ENCODE peak calls at places on chromosomes 4 and X, in ten cellular contexts. K is Calu3, C is WERI-Rb-1, Z is HCT116, D is heart left ventricle, O is H9, N is GM12865, P is neural progenitor cell, W is cardiac muscle cell, E is GM13977. X is an unnamed sample.

GRCh38 chr4:71125137-71125536 is 131.7 kb downstream of the DCK start:
- DNase-seq in K (no peak), C (no peak), Z (no peak), D (no peak), O (no peak), N (no peak), P (no peak), W (no peak), E (no peak), X (no peak)

GRCh38 chr4:48173055-48173991 is 39.3 kb upstream of the TXK start:
- DNase-seq in K (no peak), C (no peak), Z (peak; percentile 63), D (no peak), O (peak; percentile 36), N (peak; percentile 70), P (peak; percentile 2), W (no peak), E (no peak), X (no peak)

GRCh38 chr4:184857446-184858121 is 31.8 kb upstream of the ACSL1 start:
- DNase-seq in K (no peak), C (no peak), Z (no peak), D (no peak), O (no peak), N (no peak), P (no peak), W (no peak), E (no peak), X (no peak)

GRCh38 chr4:7224001-7224400 is 31.7 kb downstream of the SORCS2 start:
- DNase-seq in K (no peak), C (peak; percentile 82), Z (no peak), D (peak; percentile 2), O (no peak), N (no peak), P (no peak), W (no peak), E (no peak), X (no peak)

GRCh38 chr4:14908635-14909034 is 93.6 kb upstream of the CPEB2 start:
- DNase-seq in K (peak; percentile 22), C (no peak), Z (peak; percentile 12), D (no peak), O (no peak), N (no peak), P (no peak), W (no peak), E (no peak), X (no peak)

GRCh38 chrX:68983004-68983857 is 154.4 kb downstream of the EFNB1 start:
- DNase-seq in K (no peak), C (no peak), Z (no peak), D (no peak), O (peak; percentile 12), N (no peak), P (no peak), W (no peak), E (no peak), X (no peak)

GRCh38 chrX:24426921-24427746 is 38.0 kb upstream of the PDK3 start:
- DNase-seq in K (no peak), C (no peak), Z (no peak), D (no peak), O (no peak), N (no peak), P (no peak), W (no peak), E (no peak), X (no peak)

GRCh38 chr4:56424697-56425514 is 10.5 kb downstream of the PPAT start:
- DNase-seq in K (peak; percentile 11), C (no peak), Z (no peak), D (no peak), O (no peak), N (peak; percentile 54), P (no peak), W (peak; percentile 41), E (peak; percentile 26), X (peak; percentile 32)

GRCh38 chr4:78954048-78954666 is 14.9 kb upstream of the PAQR3 start:
- DNase-seq in K (peak; percentile 18), C (peak; percentile 43), Z (peak; percentile 23), D (no peak), O (peak; percentile 56), N (peak; percentile 12), P (peak; percentile 72), W (peak; percentile 68), E (no peak), X (no peak)

GRCh38 chr4:37805091-37805490 is 21.4 kb upstream of the PGM2 start:
- DNase-seq in K (no peak), C (no peak), Z (no peak), D (no peak), O (no peak), N (no peak), P (no peak), W (no peak), E (no peak), X (no peak)

GRCh38 chr4:37803348-37803973 is 23.0 kb upstream of the PGM2 start:
- DNase-seq in K (no peak), C (no peak), Z (no peak), D (no peak), O (no peak), N (peak; percentile 70), P (peak; percentile 27), W (peak; percentile 61), E (peak; percentile 41), X (peak; percentile 53)

GRCh38 chr4:37799941-37800554 is 26.4 kb upstream of the PGM2 start:
- DNase-seq in K (no peak), C (no peak), Z (no peak), D (no peak), O (no peak), N (no peak), P (no peak), W (no peak), E (no peak), X (no peak)

GRCh38 chr4:37798616-37799015 is 27.9 kb upstream of the PGM2 start:
- DNase-seq in K (no peak), C (no peak), Z (no peak), D (no peak), O (no peak), N (no peak), P (no peak), W (no peak), E (no peak), X (no peak)

GRCh38 chr4:37802068-37802666 is 24.3 kb upstream of the PGM2 start:
- DNase-seq in K (peak; percentile 70), C (peak; percentile 82), Z (peak; percentile 86), D (peak; percentile 56), O (peak; percentile 80), N (no peak), P (peak; percentile 77), W (peak; percentile 87), E (no peak), X (no peak)
- TF ChIP-seq CTCF in K (peak; percentile 29), C (peak; percentile 77), Z (peak; percentile 79), D (peak; percentile 57), O (peak; percentile 75), N (no peak), P (peak; percentile 71), W (peak; percentile 46), E (peak; percentile 50), X (no peak)

DNA sequence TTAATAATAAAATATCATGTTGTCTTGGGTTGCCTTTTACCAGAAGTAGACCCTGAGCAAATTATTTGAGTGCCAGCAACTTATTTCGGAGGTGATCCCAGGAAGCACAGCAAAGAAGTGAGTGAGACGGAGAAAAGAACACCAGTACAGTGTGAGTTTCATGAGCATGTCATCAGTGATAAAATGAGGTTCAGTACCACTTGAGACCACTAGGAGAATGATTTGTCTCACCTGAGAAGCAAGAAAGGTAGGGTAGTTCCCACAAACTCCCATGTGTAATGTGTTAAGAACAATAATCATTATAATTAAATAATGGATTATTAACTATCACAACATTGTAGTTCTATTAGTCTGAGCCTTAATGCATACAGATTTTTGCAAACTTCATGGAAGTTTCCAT is 112.8 kb upstream of the DMD start:
- DNase-seq in K (no peak), C (no peak), Z (no peak), D (no peak), O (no peak), N (no peak), P (peak; percentile 3), W (no peak), E (no peak), X (no peak)
- TF ChIP-seq CTCF in K (no peak), C (peak; percentile 28), Z (no peak), D (no peak), O (peak; percentile 64), N (no peak), P (peak; percentile 40), W (no peak), E (peak; percentile 16), X (no peak)

GRCh38 chr4:105146286-105147219 is at the start of gene TET2:
- DNase-seq in K (peak; percentile 69), C (peak; percentile 80), Z (peak; percentile 68), D (peak; percentile 84), O (peak; percentile 63), N (peak; percentile 95), P (peak; percentile 79), W (peak; percentile 91), E (peak; percentile 87), X (peak; percentile 90)
- TF ChIP-seq CTCF in K (no peak), C (no peak), Z (no peak), D (no peak), O (no peak), N (no peak), P (no peak), W (no peak), E (no peak), X (no peak)

DNA sequence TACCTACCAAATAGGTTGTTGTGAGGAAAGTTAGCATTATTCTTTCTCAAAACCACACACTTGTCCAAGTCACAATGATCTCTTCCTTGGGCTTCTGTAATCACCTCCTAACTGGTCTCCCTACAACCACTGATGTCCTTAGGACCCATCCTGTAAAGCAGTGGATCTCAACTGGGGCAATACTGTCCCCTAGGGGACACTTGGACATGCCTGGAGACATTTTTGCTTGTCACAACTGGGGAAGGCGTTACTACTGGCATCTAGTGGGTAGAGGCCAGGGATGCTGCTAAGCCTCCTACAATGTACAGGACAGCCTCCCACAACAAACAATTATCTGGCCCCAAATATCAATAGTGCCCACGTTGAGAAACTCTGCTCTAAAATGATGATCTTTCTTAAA is 118.7 kb upstream of the AP1S2 start:
- DNase-seq in K (peak; percentile 59), C (peak; percentile 49), Z (peak; percentile 21), D (no peak), O (peak; percentile 78), N (peak; percentile 66), P (peak; percentile 63), W (peak; percentile 4), E (peak; percentile 28), X (peak; percentile 10)
- TF ChIP-seq CTCF in K (peak; percentile 34), C (peak; percentile 78), Z (peak; percentile 66), D (peak; percentile 43), O (peak; percentile 80), N (peak; percentile 64), P (peak; percentile 61), W (peak; percentile 33), E (peak; percentile 69), X (no peak)

DNA sequence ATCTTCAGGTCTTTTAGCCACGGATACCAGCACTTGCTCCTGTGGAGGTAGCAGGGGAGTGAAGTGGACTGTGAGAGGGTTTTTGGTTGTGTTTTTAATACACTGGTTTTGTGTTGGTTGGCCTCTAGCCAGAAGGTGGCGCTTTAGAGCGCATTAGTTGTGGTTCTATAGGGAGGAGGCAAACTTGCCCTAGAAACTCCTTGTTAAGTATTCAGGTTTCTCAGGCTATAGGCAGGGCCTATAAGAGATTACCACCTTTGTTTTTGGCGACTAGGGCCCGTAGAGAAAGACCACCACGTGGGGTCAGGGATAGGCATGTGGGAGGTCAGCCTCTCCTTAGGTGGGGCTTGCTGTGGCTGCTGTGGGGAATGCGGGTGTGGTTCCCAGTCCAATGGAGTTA is 221.6 kb upstream of the SPANXN4 start:
- DNase-seq in K (no peak), C (peak; percentile 25), Z (no peak), D (no peak), O (peak; percentile 47), N (peak; percentile 23), P (peak; percentile 60), W (peak; percentile 9), E (no peak), X (no peak)
- TF ChIP-seq CTCF in K (no peak), C (peak; percentile 46), Z (no peak), D (no peak), O (peak; percentile 62), N (peak; percentile 15), P (peak; percentile 55), W (no peak), E (peak; percentile 29), X (no peak)